ENCODE peak calls at places on chromosome 5, in five cellular contexts. C, S, R, V and T are unnamed samples.

GRCh38 chr5:179264641-179265528 is 80.4 kb downstream of the ADAMTS2 start:
- DNase-seq in C (no peak), S (no peak), R (no peak), V (no peak), T (no peak)

GRCh38 chr5:54611290-54611951 is 93.9 kb downstream of the SNX18 start:
- DNase-seq in C (no peak), S (no peak), R (no peak), V (no peak), T (no peak)

GRCh38 chr5:128378196-128378595 is 159.8 kb downstream of the FBN2 start:
- DNase-seq in C (no peak), S (no peak), R (no peak), V (no peak), T (no peak)

GRCh38 chr5:98402130-98402529 is 371.3 kb upstream of the RGMB start:
- DNase-seq in C (no peak), S (no peak), R (no peak), V (no peak), T (no peak)

GRCh38 chr5:33415811-33416354 is 24.9 kb upstream of the TARS1 start:
- DNase-seq in C (no peak), S (no peak), R (no peak), V (no peak), T (no peak)

GRCh38 chr5:40367260-40367659 is 312.5 kb upstream of the PTGER4 start:
- DNase-seq in C (no peak), S (no peak), R (no peak), V (no peak), T (no peak)

GRCh38 chr5:171924493-171925122 is 81.8 kb downstream of the FBXW11 start:
- DNase-seq in C (no peak), S (peak; percentile 11), R (no peak), V (no peak), T (no peak)

GRCh38 chr5:177362871-177363507 is 5.3 kb downstream of the RGS14 start:
- DNase-seq in C (no peak), S (peak; percentile 48), R (no peak), V (peak; percentile 78), T (no peak)

GRCh38 chr5:90144625-90145327 is 264.8 kb downstream of the CETN3 start:
- DNase-seq in C (no peak), S (no peak), R (no peak), V (no peak), T (no peak)

GRCh38 chr5:131413605-131414559 is 150.0 kb downstream of the CDC42SE2 start:
- DNase-seq in C (no peak), S (no peak), R (no peak), V (no peak), T (no peak)

GRCh38 chr5:167945542-167946384 is 345.7 kb upstream of the WWC1 start:
- DNase-seq in C (no peak), S (no peak), R (no peak), V (peak; percentile 39), T (no peak)

GRCh38 chr5:16596541-16596940 is 20.3 kb downstream of the RETREG1 start:
- DNase-seq in C (no peak), S (no peak), R (peak; percentile 32), V (no peak), T (no peak)

GRCh38 chr5:65663804-65664521 is 39.1 kb downstream of the SHLD3 start:
- DNase-seq in C (no peak), S (no peak), R (no peak), V (no peak), T (no peak)

GRCh38 chr5:109315245-109315644 is 94.5 kb downstream of the PJA2 start:
- DNase-seq in C (no peak), S (no peak), R (no peak), V (no peak), T (no peak)

GRCh38 chr5:18744990-18745590 is 1110.8 kb downstream of the TAF11L14 start:
- DNase-seq in C (no peak), S (peak; percentile 9), R (no peak), V (no peak), T (no peak)

GRCh38 chr5:65778126-65778525 is 56.1 kb downstream of the NLN start:
- DNase-seq in C (no peak), S (no peak), R (no peak), V (no peak), T (no peak)

GRCh38 chr5:59660737-59661136 is 232.8 kb downstream of the PDE4D start:
- DNase-seq in C (no peak), S (peak; percentile 33), R (peak; percentile 27), V (no peak), T (no peak)

GRCh38 chr5:173733831-173734491 is 117.5 kb upstream of the BOD1 start:
- DNase-seq in C (no peak), S (peak; percentile 92), R (no peak), V (no peak), T (no peak)

GRCh38 chr5:112228672-112229071 is 190.4 kb downstream of the EPB41L4A start:
- DNase-seq in C (no peak), S (no peak), R (no peak), V (peak; percentile 62), T (no peak)

GRCh38 chr5:1757511-1757910 is 42.1 kb downstream of the MRPL36 start:
- DNase-seq in C (no peak), S (no peak), R (no peak), V (peak; percentile 13), T (no peak)